ENCODE peak calls at places on chromosomes 6 and 20, in five cellular contexts. X, B, K, R and N are unnamed samples.

GRCh38 chr6:81831274-81831673 is 78.8 kb upstream of the TENT5A start:
- DNase-seq in X (no peak), B (no peak), K (no peak), R (no peak), N (no peak)

GRCh38 chr6:134949927-134950326 is at the start of gene ALDH8A1:
- DNase-seq in X (no peak), B (no peak), K (no peak), R (no peak), N (no peak)

GRCh38 chr6:39870950-39871349 is 63.3 kb downstream of the MOCS1 start:
- DNase-seq in X (no peak), B (no peak), K (no peak), R (no peak), N (no peak)

GRCh38 chr20:16821211-16822089 is 73.3 kb downstream of the OTOR start:
- DNase-seq in X (peak; percentile 20), B (peak; percentile 55), K (peak; percentile 6), R (no peak), N (no peak)

GRCh38 chr6:168232989-168233874 is 86.3 kb downstream of the DACT2 start:
- DNase-seq in X (no peak), B (no peak), K (no peak), R (no peak), N (no peak)

GRCh38 chr6:98639236-98639635 is 195.1 kb upstream of the POU3F2 start:
- DNase-seq in X (no peak), B (no peak), K (no peak), R (no peak), N (no peak)

GRCh38 chr6:28910901-28911680 is 12.7 kb downstream of the TRIM27 start:
- DNase-seq in X (no peak), B (no peak), K (no peak), R (no peak), N (no peak)

GRCh38 chr20:64115171-64115911 is 8.0 kb upstream of the NPBWR2 start:
- DNase-seq in X (no peak), B (peak; percentile 72), K (no peak), R (no peak), N (no peak)

GRCh38 chr20:4012631-4013030 is 2.7 kb downstream of the RNF24 start:
- DNase-seq in X (no peak), B (no peak), K (no peak), R (no peak), N (no peak)

GRCh38 chr6:109295766-109296156 is 86.5 kb downstream of the CD164 start:
- DNase-seq in X (no peak), B (no peak), K (no peak), R (no peak), N (no peak)

GRCh38 chr6:151141685-151142084 is 98.1 kb upstream of the AKAP12 start:
- DNase-seq in X (no peak), B (no peak), K (no peak), R (no peak), N (no peak)

GRCh38 chr20:41171736-41172295 is 34.5 kb downstream of the PLCG1 start:
- DNase-seq in X (no peak), B (no peak), K (peak; percentile 1), R (no peak), N (no peak)

GRCh38 chr6:54074591-54075195 is 36.5 kb upstream of the MLIP start:
- DNase-seq in X (no peak), B (no peak), K (no peak), R (no peak), N (no peak)

GRCh38 chr20:31894980-31895675 is 24.7 kb downstream of the TTLL9 start:
- DNase-seq in X (no peak), B (peak; percentile 32), K (no peak), R (peak; percentile 88), N (peak; percentile 56)

GRCh38 chr6:93293399-93294271 is 125.7 kb downstream of the EPHA7 start:
- DNase-seq in X (no peak), B (peak; percentile 99), K (no peak), R (no peak), N (no peak)

GRCh38 chr6:32819729-32820128 is 2.9 kb upstream of the HLA-DOB start:
- DNase-seq in X (peak; percentile 12), B (no peak), K (no peak), R (no peak), N (no peak)

GRCh38 chr6:45822269-45822812 is 193.3 kb downstream of the CLIC5 start:
- DNase-seq in X (no peak), B (no peak), K (peak; percentile 45), R (no peak), N (no peak)

GRCh38 chr20:8901237-8902025 is 167.5 kb upstream of the PLCB4 start:
- DNase-seq in X (no peak), B (no peak), K (no peak), R (peak; percentile 12), N (peak; percentile 61)

GRCh38 chr6:160138839-160139419 is 17.3 kb downstream of the SLC22A1 start:
- DNase-seq in X (no peak), B (no peak), K (no peak), R (no peak), N (no peak)

GRCh38 chr6:90100059-90100665 is 196.5 kb downstream of the BACH2 start:
- DNase-seq in X (no peak), B (no peak), K (no peak), R (no peak), N (no peak)

GRCh38 chr6:168165373-168165772 is 86.4 kb upstream of the FRMD1 start:
- DNase-seq in X (no peak), B (no peak), K (no peak), R (no peak), N (no peak)